ENCODE peak calls at places on chromosome 10, in four cellular contexts. Y, M, A and Q are unnamed samples.

GRCh38 chr10:5360318-5360915 is 4.3 kb upstream of the UCN3 start:
- DNase-seq in A (no peak), M (no peak), Y (no peak), Q (no peak)

GRCh38 chr10:95500649-95501048 is 60.5 kb downstream of the SORBS1 start:
- DNase-seq in Y (no peak), A (no peak), M (no peak), Q (no peak)

GRCh38 chr10:29471483-29471859 is 163.3 kb downstream of the SVIL start:
- DNase-seq in M (no peak), Y (no peak), A (no peak), Q (no peak)

GRCh38 chr10:42743697-42744096 is 38.9 kb upstream of the BMS1 start:
- DNase-seq in Y (peak; percentile 5), A (no peak), M (no peak), Q (no peak)

GRCh38 chr10:96998329-96998888 is 166.3 kb downstream of the LCOR start:
- DNase-seq in Y (no peak), A (no peak), M (peak; percentile 33), Q (no peak)

GRCh38 chr10:62297857-62298256 is 29.2 kb upstream of the RTKN2 start:
- DNase-seq in A (no peak), M (no peak), Y (no peak), Q (no peak)

GRCh38 chr10:17123062-17123661 is 6.4 kb downstream of the CUBN start:
- DNase-seq in Y (no peak), A (no peak), M (no peak), Q (no peak)

GRCh38 chr10:71973777-71974488 is 9.7 kb downstream of the CHST3 start:
- DNase-seq in A (no peak), Y (no peak), M (no peak), Q (no peak)

GRCh38 chr10:62031522-62031921 is 130.0 kb downstream of the ARID5B start:
- DNase-seq in A (no peak), Y (no peak), M (no peak), Q (no peak)

GRCh38 chr10:109668137-109668536 is 255.2 kb downstream of the XPNPEP1 start:
- DNase-seq in M (no peak), Y (no peak), A (no peak), Q (no peak)

GRCh38 chr10:123804716-123805115 is 86.9 kb downstream of the CPXM2 start:
- DNase-seq in M (no peak), Y (no peak), A (no peak), Q (no peak)

GRCh38 chr10:59885430-59886134 is 20.8 kb downstream of the CCDC6 start:
- DNase-seq in M (peak; percentile 74), A (peak; percentile 85), Y (peak; percentile 79), Q (peak; percentile 35)

GRCh38 chr10:116664631-116665030 is 43.9 kb downstream of the PNLIPRP2 start:
- DNase-seq in M (no peak), Y (no peak), A (no peak), Q (no peak)

GRCh38 chr10:66747451-66747850 is 178.4 kb upstream of the LRRTM3 start:
- DNase-seq in Y (no peak), M (no peak), A (no peak), Q (no peak)

GRCh38 chr10:91974960-91975359 is 51.4 kb downstream of the BTAF1 start:
- DNase-seq in Y (no peak), A (peak; percentile 5), M (no peak), Q (no peak)

GRCh38 chr10:32104622-32105509 is 48.6 kb upstream of the KIF5B start:
- DNase-seq in A (no peak), M (no peak), Y (no peak), Q (no peak)

GRCh38 chr10:87596351-87596750 is 63.3 kb upstream of the PAPSS2 start:
- DNase-seq in A (peak; percentile 16), Y (peak; percentile 8), M (no peak), Q (no peak)

GRCh38 chr10:1133495-1134045 is 77.4 kb downstream of the WDR37 start:
- DNase-seq in M (no peak), A (no peak), Y (no peak), Q (no peak)

GRCh38 chr10:43287056-43288007 is 20.5 kb upstream of the RASGEF1A start:
- DNase-seq in A (peak; percentile 27), M (peak; percentile 60), Y (peak; percentile 85), Q (no peak)

GRCh38 chr10:130127612-130128607 is 8.3 kb upstream of the GLRX3 start:
- DNase-seq in A (peak; percentile 44), M (peak; percentile 59), Y (peak; percentile 41), Q (peak; percentile 77)

GRCh38 chr10:61786728-61787127 is 114.8 kb upstream of the ARID5B start:
- DNase-seq in A (peak; percentile 50), M (peak; percentile 68), Y (no peak), Q (peak; percentile 11)

GRCh38 chr10:43252166-43252784 is 14.6 kb downstream of the RASGEF1A start:
- DNase-seq in M (no peak), Y (no peak), A (no peak), Q (no peak)

GRCh38 chr10:132754071-132754470 is 31.9 kb downstream of the NKX6-2 start:
- DNase-seq in M (no peak), Y (no peak), A (no peak), Q (no peak)
- TF ChIP-seq SPI1 in M (no peak), Y (no peak), A (no peak), Q (no peak)

GRCh38 chr10:12605580-12606405 is 256.4 kb downstream of the CAMK1D start:
- DNase-seq in A (no peak), Y (peak; percentile 1), M (no peak), Q (peak; percentile 41)
- TF ChIP-seq SPI1 in A (peak; percentile 6), Y (no peak), M (no peak), Q (no peak)

DNA sequence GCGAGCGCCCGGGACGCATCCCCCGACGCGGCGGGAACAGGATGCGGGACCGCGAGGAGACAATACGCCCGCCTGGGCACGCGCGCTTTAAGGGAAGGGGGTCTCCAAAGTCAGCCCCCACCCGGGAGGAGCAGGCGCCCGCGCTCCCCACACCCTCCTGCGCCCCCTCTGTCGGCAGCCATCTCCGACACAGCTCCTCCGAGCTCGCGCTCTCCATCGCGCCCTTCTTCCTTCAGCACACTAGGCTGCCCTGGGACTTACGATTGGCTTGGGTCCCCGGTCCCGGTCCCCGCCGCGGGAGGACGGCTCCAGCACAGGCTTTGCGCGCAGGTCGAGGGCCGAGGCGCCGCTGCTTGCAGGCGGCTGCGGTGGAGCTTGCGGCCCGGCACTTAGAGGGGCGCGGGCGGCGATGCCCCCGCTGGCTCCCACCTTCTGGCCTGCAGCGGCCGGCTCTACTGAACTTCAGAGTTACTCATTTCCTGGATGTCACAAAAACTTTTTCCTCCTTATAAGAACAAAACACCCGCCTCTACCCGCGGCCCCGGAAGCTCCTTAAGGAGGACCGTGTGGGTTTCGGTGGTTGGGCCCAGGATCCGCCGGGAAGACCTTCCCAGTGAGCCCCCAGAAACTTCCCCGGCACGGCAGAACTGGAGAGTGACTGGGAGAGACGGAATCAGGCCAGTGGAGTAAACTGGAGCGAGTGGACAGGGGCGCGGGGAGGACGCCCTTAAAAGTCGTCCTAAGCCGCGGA is at the start of gene ITPRIP:
- DNase-seq in A (no peak), M (peak; percentile 61), Y (peak; percentile 84), Q (peak; percentile 58)
- TF ChIP-seq SPI1 in A (no peak), M (no peak), Y (no peak), Q (no peak)

GRCh38 chr10:24383681-24384106 is 174.8 kb downstream of the KIAA1217 start:
- DNase-seq in A (peak; percentile 86), M (peak; percentile 74), Y (peak; percentile 18), Q (peak; percentile 40)

GRCh38 chr10:24382045-24382444 is 173.1 kb downstream of the KIAA1217 start:
- DNase-seq in Y (no peak), M (no peak), A (no peak), Q (no peak)

GRCh38 chr10:24382596-24382978 is 173.6 kb downstream of the KIAA1217 start:
- DNase-seq in M (no peak), Y (no peak), A (no peak), Q (no peak)

GRCh38 chr10:24381235-24382010 is 172.5 kb downstream of the KIAA1217 start:
- DNase-seq in M (no peak), A (no peak), Y (no peak), Q (no peak)

GRCh38 chr10:24382979-24383663 is 174.2 kb downstream of the KIAA1217 start:
- DNase-seq in M (no peak), A (no peak), Y (no peak), Q (peak; percentile 11)
- TF ChIP-seq SPI1 in M (no peak), A (no peak), Y (no peak), Q (no peak)

GRCh38 chr10:102602272-102603045 is 41.8 kb upstream of the TRIM8 start:
- DNase-seq in M (no peak), A (no peak), Y (no peak), Q (no peak)
- TF ChIP-seq SPI1 in M (no peak), A (no peak), Y (no peak), Q (no peak)

DNA sequence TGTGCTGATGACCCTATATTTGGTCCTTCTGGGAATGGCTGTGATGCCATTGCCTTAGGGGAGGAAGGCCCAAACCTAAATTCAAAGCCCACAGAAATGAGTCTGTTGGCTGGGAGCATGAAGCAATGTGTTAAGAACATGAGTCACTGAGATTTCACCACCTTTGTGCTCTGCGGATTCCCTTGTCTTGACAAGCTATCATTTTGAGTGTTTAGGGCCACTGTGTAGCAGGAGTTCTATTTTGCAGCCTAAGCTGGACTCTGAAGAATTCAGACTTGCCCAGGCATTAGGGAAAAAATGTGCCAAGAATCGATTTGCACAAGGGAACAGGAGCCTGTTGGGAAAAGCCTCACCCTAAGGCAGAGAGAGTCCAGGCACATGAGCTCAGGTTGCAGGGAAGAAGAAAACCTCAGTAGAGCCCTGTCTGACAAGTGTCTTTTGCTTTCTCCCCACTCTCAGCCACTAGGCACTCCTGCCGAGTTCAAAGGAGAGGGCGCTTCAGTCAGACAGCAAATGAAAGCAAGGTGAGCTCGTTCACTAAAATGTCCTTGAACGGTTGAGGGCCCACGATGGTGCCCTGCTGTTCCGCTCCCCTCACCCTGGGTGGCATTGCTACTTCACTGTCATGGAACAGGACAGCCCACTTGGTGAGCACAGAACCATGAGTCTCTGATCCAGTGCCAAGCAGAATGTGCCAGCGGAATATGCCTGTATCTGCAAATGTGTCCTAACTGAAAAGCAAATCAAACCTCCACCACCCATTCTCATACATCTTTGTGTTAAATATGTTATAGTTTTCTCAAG is 93.6 kb downstream of the PRLHR start:
- DNase-seq in A (no peak), Y (peak; percentile 70), M (no peak), Q (no peak)
- TF ChIP-seq SPI1 in A (no peak), Y (no peak), M (no peak), Q (no peak)

GRCh38 chr10:113424304-113424721 is 128.5 kb upstream of the HABP2 start:
- DNase-seq in M (no peak), Y (no peak), A (no peak), Q (no peak)

GRCh38 chr10:113424984-113425383 is 127.9 kb upstream of the HABP2 start:
- DNase-seq in A (no peak), M (no peak), Y (no peak), Q (no peak)

GRCh38 chr10:113425596-113425995 is 127.3 kb upstream of the HABP2 start:
- DNase-seq in Y (no peak), A (no peak), M (no peak), Q (no peak)

GRCh38 chr10:113426181-113426837 is 126.5 kb upstream of the HABP2 start:
- DNase-seq in M (no peak), Y (no peak), A (no peak), Q (no peak)

GRCh38 chr10:113423877-113424276 is 129.0 kb upstream of the HABP2 start:
- DNase-seq in M (no peak), Y (no peak), A (no peak), Q (no peak)
- TF ChIP-seq SPI1 in M (no peak), Y (no peak), A (no peak), Q (no peak)

GRCh38 chr10:27744478-27745379 is 890 bp downstream of the MKX start:
- DNase-seq in A (no peak), Y (no peak), M (no peak), Q (peak; percentile 5)
- TF ChIP-seq SPI1 in A (no peak), Y (no peak), M (no peak), Q (no peak)